ENCODE peak calls at places on chromosomes 6 and 20, in eight cellular contexts. T, S, N, V, Z, F, U and C are unnamed samples.

GRCh38 chr20:47392721-47393073 is 36.2 kb upstream of the ZMYND8 start:
- DNase-seq in S (peak), Z (no peak), U (no peak), F (no peak), V (no peak), N (no peak), T (peak), C (no peak)

GRCh38 chr20:53559816-53560215 is 33.8 kb downstream of the ZNF217 start:
- DNase-seq in V (no peak), U (no peak), S (no peak), F (no peak), Z (no peak), N (no peak), T (no peak), C (no peak)

GRCh38 chr6:156461647-156462046 is 315.5 kb upstream of the ARID1B start:
- DNase-seq in T (no peak), F (no peak), N (no peak), V (no peak), S (no peak), Z (no peak), U (no peak), C (no peak)

GRCh38 chr20:20489054-20489453 is 121.2 kb downstream of the INSM1 start:
- DNase-seq in N (no peak), S (no peak), T (no peak), U (no peak), Z (no peak), V (no peak), F (no peak), C (no peak)

GRCh38 chr6:125742433-125743120 is 6.9 kb upstream of the HEY2 start:
- DNase-seq in V (no peak), S (no peak), Z (no peak), N (no peak), F (no peak), U (no peak), T (no peak), C (no peak)

GRCh38 chr6:110529355-110529754 is 52.9 kb upstream of the SLC22A16 start:
- DNase-seq in S (peak), U (no peak), N (no peak), F (no peak), Z (no peak), T (no peak), V (peak), C (no peak)

GRCh38 chr6:12973302-12973865 is 256.8 kb downstream of the PHACTR1 start:
- DNase-seq in V (no peak), T (no peak), S (no peak), F (no peak), Z (no peak), U (no peak), N (no peak), C (no peak)

GRCh38 chr6:37177950-37178517 is 8.1 kb downstream of the PIM1 start:
- DNase-seq in F (no peak), S (no peak), T (no peak), U (no peak), N (no peak), V (no peak), Z (no peak), C (no peak)

GRCh38 chr6:31815025-31815838 is at the start of the genes HSPA1A and HSPA1L:
- DNase-seq in T (peak), V (peak), U (no peak), Z (peak), N (no peak), F (peak), S (peak), C (peak)

GRCh38 chr6:31794866-31795615 is 511 bp downstream of the VARS1 start:
- DNase-seq in N (no peak), V (no peak), Z (no peak), T (peak), S (no peak), F (no peak), U (no peak), C (no peak)

GRCh38 chr6:100472674-100473073 is 8.0 kb upstream of the SIM1 start:
- DNase-seq in N (no peak), V (no peak), T (no peak), U (no peak), Z (no peak), S (peak), F (no peak), C (no peak)

GRCh38 chr20:36604952-36605308 is 649 bp upstream of the RAB5IF start:
- DNase-seq in N (no peak), U (no peak), S (no peak), F (peak), Z (peak), V (no peak), T (peak), C (no peak)

GRCh38 chr20:64142546-64142945 is 21.7 kb upstream of the MYT1 start:
- DNase-seq in V (no peak), T (no peak), Z (no peak), S (no peak), U (no peak), F (no peak), N (no peak), C (no peak)

GRCh38 chr20:3805594-3806264 is 9.6 kb downstream of the CDC25B start:
- DNase-seq in N (no peak), Z (no peak), V (no peak), T (no peak), S (no peak), F (no peak), U (no peak), C (no peak)

GRCh38 chr6:7175463-7175862 is 67.7 kb downstream of the RREB1 start:
- DNase-seq in Z (no peak), U (no peak), F (no peak), S (no peak), N (no peak), T (no peak), V (no peak), C (no peak)

GRCh38 chr6:147381734-147382133 is 126.8 kb upstream of the SAMD5 start:
- DNase-seq in U (no peak), Z (no peak), V (no peak), T (no peak), N (no peak), F (no peak), S (no peak), C (no peak)

GRCh38 chr6:33641144-33641543 is 20.0 kb downstream of the ITPR3 start:
- DNase-seq in Z (no peak), U (no peak), N (no peak), T (no peak), F (no peak), V (no peak), S (no peak), C (no peak)

GRCh38 chr20:40471261-40471629 is 217.8 kb downstream of the MAFB start:
- DNase-seq in S (no peak), U (no peak), V (no peak), T (no peak), F (no peak), N (no peak), Z (no peak), C (no peak)

GRCh38 chr6:154737424-154737823 is 4.2 kb downstream of the SCAF8 start:
- DNase-seq in N (no peak), F (no peak), U (no peak), V (no peak), T (no peak), Z (no peak), S (no peak), C (no peak)

GRCh38 chr6:36717871-36718540 is 20.4 kb downstream of the RAB44 start:
- DNase-seq in F (no peak), Z (no peak), V (no peak), U (no peak), N (no peak), S (no peak), T (no peak), C (no peak)

GRCh38 chr6:48032156-48032555 is 78.8 kb downstream of the PTCHD4 start:
- DNase-seq in T (no peak), S (peak), Z (no peak), N (no peak), V (no peak), U (no peak), F (no peak), C (no peak)

GRCh38 chr6:108588586-108588985 is 27.9 kb downstream of the FOXO3 start:
- DNase-seq in Z (no peak), N (no peak), T (no peak), S (peak), F (no peak), U (no peak), V (no peak), C (no peak)

GRCh38 chr6:35955071-35955470 is 34.2 kb upstream of the SRPK1 start:
- DNase-seq in T (no peak), Z (no peak), N (no peak), F (no peak), V (no peak), S (peak), U (no peak), C (no peak)

GRCh38 chr6:12009904-12010634 is 2.0 kb upstream of the HIVEP1 start:
- DNase-seq in U (peak), T (no peak), V (peak), S (peak), F (no peak), Z (no peak), N (no peak), C (peak)

GRCh38 chr6:120056085-120056484 is 706.5 kb upstream of the MAN1A1 start:
- DNase-seq in T (peak), S (no peak), F (no peak), N (no peak), U (no peak), Z (no peak), V (no peak), C (no peak)